ENCODE peak calls at places on chromosomes 3 and 15, in seven cellular contexts. K, G, D, Y, T, N and I are unnamed samples.

GRCh38 chr3:44557074-44557473 is 2.1 kb downstream of the ZKSCAN7 start:
- DNase-seq in K (no peak), G (no peak), D (no peak), Y (no peak), T (no peak), N (no peak), I (no peak)

GRCh38 chr15:67512140-67512539 is 8.8 kb upstream of the C15orf61 start:
- DNase-seq in K (no peak), G (no peak), D (no peak), Y (no peak), T (no peak), N (no peak), I (no peak)

GRCh38 chr15:43930079-43930478 is 103.3 kb downstream of the WDR76 start:
- DNase-seq in K (peak), G (no peak), D (no peak), Y (peak), T (no peak), N (no peak), I (no peak)

GRCh38 chr3:37087870-37088269 is 86.5 kb downstream of the LRRFIP2 start:
- DNase-seq in K (no peak), G (no peak), D (no peak), Y (no peak), T (no peak), N (no peak), I (no peak)

GRCh38 chr15:81957698-81958097 is 88.1 kb downstream of the MEX3B start:
- DNase-seq in K (no peak), G (no peak), D (no peak), Y (no peak), T (no peak), N (no peak), I (no peak)

GRCh38 chr3:48086736-48087470 is 70.7 kb upstream of the MAP4 start:
- DNase-seq in K (peak), G (no peak), D (no peak), Y (peak), T (no peak), N (no peak), I (peak)

GRCh38 chr3:76403556-76403955 is 618.2 kb upstream of the ZNF717 start:
- DNase-seq in K (peak), G (no peak), D (no peak), Y (no peak), T (no peak), N (no peak), I (no peak)

GRCh38 chr3:12303532-12303931 is 14.7 kb downstream of the PPARG start:
- DNase-seq in K (peak), G (no peak), D (no peak), Y (peak), T (no peak), N (no peak), I (peak)

GRCh38 chr15:25345943-25346342 is 92.9 kb downstream of the UBE3A start:
- DNase-seq in K (peak), G (no peak), D (no peak), Y (peak), T (no peak), N (no peak), I (peak)

GRCh38 chr3:23710555-23710954 is 95.2 kb upstream of the UBE2E1 start:
- DNase-seq in K (peak), G (no peak), D (no peak), Y (no peak), T (no peak), N (no peak), I (peak)

GRCh38 chr3:169505577-169506155 is 157.8 kb downstream of the MECOM start:
- DNase-seq in K (no peak), G (no peak), D (no peak), Y (no peak), T (no peak), N (no peak), I (no peak)

GRCh38 chr15:77764095-77764494 is 131.4 kb upstream of the LINGO1 start:
- DNase-seq in K (no peak), G (no peak), D (no peak), Y (no peak), T (no peak), N (no peak), I (no peak)

GRCh38 chr15:90086868-90087268 is 15.4 kb downstream of the IDH2 start:
- DNase-seq in K (peak), G (peak), D (peak), Y (peak), T (peak), N (no peak), I (no peak)

GRCh38 chr3:184176377-184177330 is 2.0 kb downstream of the AP2M1 start:
- DNase-seq in K (peak), G (no peak), D (no peak), Y (peak), T (no peak), N (no peak), I (peak)

GRCh38 chr3:71332813-71333212 is 250.7 kb downstream of the FOXP1 start:
- DNase-seq in K (no peak), G (no peak), D (no peak), Y (no peak), T (no peak), N (no peak), I (no peak)

GRCh38 chr3:119562307-119562961 is 3.0 kb upstream of the CD80 start:
- DNase-seq in K (no peak), G (peak), D (no peak), Y (no peak), T (peak), N (no peak), I (no peak)

GRCh38 chr3:38471260-38471857 is 17.7 kb downstream of the ACVR2B start:
- DNase-seq in K (no peak), G (no peak), D (no peak), Y (no peak), T (no peak), N (no peak), I (no peak)